ENCODE peak calls at places on chromosomes 16 and 17, in four cellular contexts. Z is H9, M is IMR-90, I is H1. S is an unnamed sample.

GRCh38 chr16:79874391-79874790 is 273.9 kb upstream of the MAF start:
- DNase-seq in I (no peak), M (no peak), Z (no peak), S (no peak)

GRCh38 chr17:489758-490329 is 137.2 kb upstream of the RPH3AL start:
- DNase-seq in I (no peak), M (peak), Z (peak), S (peak)

GRCh38 chr17:73096201-73096600 is 3.7 kb upstream of the SLC39A11 start:
- DNase-seq in I (no peak), M (no peak), Z (no peak), S (no peak)

GRCh38 chr17:2485543-2485942 is 26.1 kb downstream of the METTL16 start:
- DNase-seq in I (no peak), Z (no peak), M (no peak), S (no peak)

GRCh38 chr17:73648974-73649373 is 4.7 kb upstream of the SDK2 start:
- DNase-seq in M (no peak), I (no peak), Z (no peak), S (no peak)

GRCh38 chr17:1709971-1710806 is at the start of gene TLCD2:
- DNase-seq in M (peak), I (no peak), Z (peak), S (peak)

GRCh38 chr17:34703533-34703932 is 124.2 kb downstream of the TMEM132E start:
- DNase-seq in Z (peak), M (peak), I (no peak), S (peak)

GRCh38 chr16:57071840-57072541 is 20.4 kb upstream of the CPNE2 start:
- DNase-seq in Z (no peak), M (peak), I (no peak), S (no peak)

GRCh38 chr17:48614904-48615211 is 234 bp downstream of the HOXB8 start:
- DNase-seq in Z (no peak), I (no peak), M (no peak), S (no peak)

GRCh38 chr17:27768858-27769410 is 31.4 kb downstream of the NOS2 start:
- DNase-seq in Z (no peak), I (no peak), M (no peak), S (no peak)

GRCh38 chr16:49018259-49018931 is 263.2 kb downstream of the CBLN1 start:
- DNase-seq in I (no peak), Z (no peak), M (no peak), S (no peak)

GRCh38 chr17:79696159-79696982 is 34.4 kb upstream of the ENPP7 start:
- DNase-seq in M (no peak), I (no peak), Z (no peak), S (no peak)

GRCh38 chr17:61411114-61411943 is 11.7 kb downstream of the TBX2 start:
- DNase-seq in M (peak), Z (peak), I (no peak), S (peak)

GRCh38 chr17:81207610-81208581 is 14.9 kb downstream of the CEP131 start:
- DNase-seq in M (no peak), I (no peak), Z (no peak), S (no peak)

GRCh38 chr17:78658281-78658785 is 81.1 kb upstream of the DNAH17 start:
- DNase-seq in M (peak), I (no peak), Z (no peak), S (no peak)

GRCh38 chr17:2398655-2399571 is 1.9 kb downstream of the MNT start:
- DNase-seq in Z (peak), I (no peak), M (peak), S (peak)

GRCh38 chr16:84820305-84820684 is 510 bp downstream of the CRISPLD2 start:
- DNase-seq in Z (no peak), M (no peak), I (no peak), S (no peak)

GRCh38 chr16:85350146-85350728 is 238.0 kb upstream of the CIBAR2 start:
- DNase-seq in M (no peak), I (no peak), Z (no peak), S (no peak)

GRCh38 chr16:56608876-56609462 is 585 bp downstream of the MT2A start:
- DNase-seq in M (no peak), Z (no peak), I (no peak), S (peak)

GRCh38 chr17:72576289-72576759 is 455.5 kb downstream of the SOX9 start:
- DNase-seq in Z (peak), M (no peak), I (no peak), S (peak)

GRCh38 chr16:56191807-56192643 is 736 bp downstream of the GNAO1 start:
- DNase-seq in I (no peak), M (no peak), Z (no peak), S (peak)

GRCh38 chr17:76969598-76970172 is 101.5 kb downstream of the MGAT5B start:
- DNase-seq in I (no peak), Z (peak), M (no peak), S (no peak)

GRCh38 chr16:81449899-81450608 is 5.4 kb downstream of the CMIP start:
- DNase-seq in I (no peak), M (no peak), Z (no peak), S (no peak)

GRCh38 chr16:8905168-8905762 is 23.1 kb downstream of the LITAFD start:
- DNase-seq in I (no peak), M (peak), Z (no peak), S (peak)

GRCh38 chr16:49491736-49492089 is 118.1 kb downstream of the C16orf78 start:
- DNase-seq in M (no peak), Z (peak), I (peak), S (peak)

GRCh38 chr17:39972271-39972670 is 8.3 kb upstream of the PSMD3 start:
- DNase-seq in I (no peak), M (peak), Z (no peak), S (no peak)

GRCh38 chr16:1674751-1675664 is 3.1 kb upstream of the JPT2 start:
- DNase-seq in M (peak), I (no peak), Z (no peak), S (peak)

GRCh38 chr16:81720973-81721907 is 57.9 kb upstream of the PLCG2 start:
- DNase-seq in I (no peak), M (peak), Z (no peak), S (no peak)

GRCh38 chr17:38761612-38762011 is 9.1 kb downstream of the PSMB3 start:
- DNase-seq in I (no peak), M (peak), Z (peak), S (peak)

GRCh38 chr17:62134397-62134796 is 69.3 kb upstream of the MED13 start:
- DNase-seq in I (no peak), Z (no peak), M (peak), S (peak)

GRCh38 chr17:27216836-27217235 is 77.1 kb upstream of the WSB1 start:
- DNase-seq in M (no peak), I (no peak), Z (no peak), S (no peak)

GRCh38 chr16:82405696-82406095 is 221.1 kb upstream of the CDH13 start:
- DNase-seq in I (no peak), Z (no peak), M (no peak), S (no peak)

GRCh38 chr17:46915596-46915995 is 7.4 kb upstream of the GOSR2 start:
- DNase-seq in Z (no peak), M (no peak), I (no peak), S (no peak)

GRCh38 chr16:50275428-50276127 is 9.2 kb downstream of the ADCY7 start:
- DNase-seq in I (no peak), Z (no peak), M (no peak), S (no peak)

GRCh38 chr16:84319146-84319760 is 24.6 kb downstream of the WFDC1 start:
- DNase-seq in I (no peak), Z (no peak), M (no peak), S (no peak)

GRCh38 chr16:56610609-56611111 is 2.3 kb downstream of the MT2A start:
- DNase-seq in M (peak), I (no peak), Z (no peak), S (no peak)

GRCh38 chr16:25006504-25007055 is 8.6 kb downstream of the ARHGAP17 start:
- DNase-seq in Z (no peak), M (peak), I (no peak), S (no peak)

GRCh38 chr17:74773871-74774286 is 2.3 kb downstream of the NAT9 start:
- DNase-seq in M (peak), Z (no peak), I (no peak), S (no peak)

GRCh38 chr17:80455328-80455710 is 21.1 kb downstream of the NPTX1 start:
- DNase-seq in I (no peak), M (peak), Z (peak), S (peak)

GRCh38 chr16:86739808-86740207 is 161.5 kb downstream of the FOXL1 start:
- DNase-seq in Z (no peak), M (no peak), I (no peak), S (no peak)

DNA sequence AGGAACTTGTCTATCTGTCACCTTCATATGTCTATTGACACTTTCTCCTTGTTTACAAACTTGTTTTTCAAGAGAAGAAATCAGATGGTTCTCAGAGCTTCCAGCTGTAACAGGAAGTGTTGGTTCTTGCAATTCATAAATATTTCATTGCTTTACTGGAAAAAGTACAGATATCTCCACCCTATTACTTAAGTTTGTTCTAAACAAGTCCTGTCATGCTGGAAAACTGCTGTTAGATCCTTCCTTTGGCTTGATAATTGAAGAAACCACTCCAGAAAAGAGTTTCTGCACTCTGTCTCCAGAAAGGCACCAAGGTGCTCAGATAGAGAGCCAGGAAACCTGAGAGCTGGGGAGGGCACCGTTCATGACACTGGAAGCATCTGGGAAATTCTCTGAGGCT is 181.6 kb downstream of the DNAH9 start:
- DNase-seq in M (no peak), Z (no peak), I (no peak), S (no peak)
- H4K5ac ChIP-seq in M (no peak), Z (no peak), I (no peak), S (no peak)

GRCh38 chr17:16025202-16025601 is 25.6 kb downstream of the TTC19 start:
- DNase-seq in I (no peak), M (no peak), Z (no peak), S (no peak)

GRCh38 chr17:16019347-16019746 is 19.7 kb downstream of the TTC19 start:
- DNase-seq in I (no peak), M (no peak), Z (no peak), S (no peak)

GRCh38 chr17:16026895-16027294 is 27.3 kb downstream of the TTC19 start:
- DNase-seq in Z (no peak), I (no peak), M (no peak), S (no peak)

GRCh38 chr17:16027708-16028584 is 28.3 kb downstream of the TTC19 start:
- DNase-seq in I (no peak), Z (no peak), M (peak), S (peak)

DNA sequence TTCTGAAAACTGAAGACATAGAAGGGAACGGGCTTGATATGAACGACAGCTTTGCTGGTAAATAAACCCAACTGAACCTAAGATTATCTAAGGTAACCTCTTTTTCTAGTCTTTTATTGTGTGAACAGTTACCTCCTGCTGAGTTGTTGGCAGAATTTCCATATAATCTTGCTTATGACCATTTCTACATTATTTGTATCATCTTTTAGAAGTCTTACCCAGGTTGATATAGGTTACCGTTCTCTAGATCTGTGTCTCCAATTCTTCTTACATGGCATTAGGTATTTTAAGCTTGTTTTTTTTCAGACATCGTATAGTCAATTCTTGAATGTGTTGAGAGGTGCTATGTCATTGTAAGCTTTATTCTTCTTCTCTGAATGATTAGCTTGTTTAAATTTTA is 24.3 kb downstream of the TTC19 start:
- DNase-seq in M (no peak), Z (no peak), I (no peak), S (no peak)
- H3K23ac ChIP-seq in M (no peak), Z (no peak), I (no peak), S (no peak)

GRCh38 chr17:41538565-41538991 is 10.5 kb upstream of the KRT19 start:
- DNase-seq in Z (no peak), M (peak), I (no peak), S (peak)
- H3K4me2 ChIP-seq in Z (no peak), M (peak), I (no peak), S (no peak)

GRCh38 chr16:31276600-31276999 is 16.8 kb downstream of the ITGAM start:
- DNase-seq in I (no peak), Z (no peak), M (no peak), S (no peak)
- H4K5ac ChIP-seq in I (no peak), Z (no peak), M (no peak), S (no peak)

GRCh38 chr17:50147841-50148225 is 2.6 kb downstream of the PPP1R9B start:
- DNase-seq in M (no peak), Z (peak), I (no peak), S (peak)

GRCh38 chr17:50146927-50147640 is 3.4 kb downstream of the PPP1R9B start:
- DNase-seq in M (no peak), Z (no peak), I (no peak), S (no peak)

GRCh38 chr17:50144845-50145531 is 5.5 kb downstream of the PPP1R9B start:
- DNase-seq in M (no peak), I (no peak), Z (no peak), S (no peak)

GRCh38 chr17:50145532-50146229 is 4.8 kb downstream of the PPP1R9B start:
- DNase-seq in Z (no peak), I (no peak), M (no peak), S (no peak)

GRCh38 chr17:50146230-50146926 is 4.1 kb downstream of the PPP1R9B start:
- DNase-seq in Z (no peak), I (no peak), M (no peak), S (no peak)
- H3K23ac ChIP-seq in Z (no peak), I (no peak), M (peak), S (peak)